ENCODE peak calls at places on chromosomes 3 and 15, in nine cellular contexts. I is psoas muscle, J is heart right ventricle, F is Peyer's patch, D is left ventricle myocardium inferior, G is Caco-2, A is ovary, Y is A549, H is cardiac muscle cell. V is an unnamed sample.

GRCh38 chr3:126202281-126203079 is 22.1 kb upstream of the ALDH1L1 start:
- DNase-seq in I (no peak), J (no peak), F (no peak), D (no peak), G (no peak), A (no peak), Y (no peak), H (no peak), V (no peak)

GRCh38 chr3:193813506-193813850 is 220.5 kb downstream of the OPA1 start:
- DNase-seq in I (no peak), J (no peak), F (no peak), D (no peak), G (peak; percentile 79), A (no peak), Y (no peak), H (no peak), V (no peak)

GRCh38 chr15:85764649-85765277 is 30.0 kb downstream of the KLHL25 start:
- DNase-seq in I (no peak), J (no peak), F (no peak), D (no peak), G (no peak), A (no peak), Y (no peak), H (peak; percentile 58), V (no peak)

GRCh38 chr3:127953636-127954035 is 38.6 kb downstream of the KBTBD12 start:
- DNase-seq in I (no peak), J (no peak), F (no peak), D (no peak), G (no peak), A (no peak), Y (no peak), H (peak; percentile 4), V (no peak)

GRCh38 chr3:43236008-43236407 is 50.3 kb upstream of the SNRK start:
- DNase-seq in I (no peak), J (no peak), F (no peak), D (no peak), G (no peak), A (no peak), Y (no peak), H (no peak), V (no peak)

GRCh38 chr3:188286087-188286513 is 132.1 kb downstream of the LPP start:
- DNase-seq in I (peak; percentile 79), J (no peak), F (no peak), D (no peak), G (no peak), A (no peak), Y (no peak), H (peak; percentile 97), V (no peak)

GRCh38 chr3:42053476-42053875 is 37.7 kb upstream of the TRAK1 start:
- DNase-seq in I (peak; percentile 80), J (peak; percentile 71), F (no peak), D (peak; percentile 69), G (no peak), A (no peak), Y (no peak), H (no peak), V (peak; percentile 78)

GRCh38 chr3:138933068-138933668 is 13.8 kb downstream of the FOXL2 start:
- DNase-seq in I (no peak), J (no peak), F (no peak), D (no peak), G (no peak), A (no peak), Y (no peak), H (no peak), V (no peak)

GRCh38 chr15:47918877-47919276 is 201.6 kb downstream of the SEMA6D start:
- DNase-seq in I (no peak), J (no peak), F (no peak), D (no peak), G (no peak), A (no peak), Y (no peak), H (no peak), V (no peak)

GRCh38 chr15:89812126-89812846 is 2.4 kb downstream of the ANPEP start:
- DNase-seq in I (peak; percentile 78), J (peak; percentile 71), F (no peak), D (peak; percentile 73), G (no peak), A (no peak), Y (no peak), H (peak; percentile 44), V (peak; percentile 90)

GRCh38 chr3:104604326-104605010 is 762.2 kb upstream of the ALCAM start:
- DNase-seq in I (no peak), J (no peak), F (no peak), D (no peak), G (no peak), A (no peak), Y (no peak), H (peak; percentile 44), V (no peak)

GRCh38 chr3:48016336-48016973 is at the start of gene MAP4:
- DNase-seq in I (no peak), J (no peak), F (no peak), D (no peak), G (no peak), A (no peak), Y (no peak), H (peak; percentile 67), V (no peak)

GRCh38 chr15:33309602-33310276 is 1.0 kb upstream of the RYR3 start:
- DNase-seq in I (no peak), J (no peak), F (no peak), D (no peak), G (no peak), A (no peak), Y (no peak), H (peak; percentile 4), V (no peak)

GRCh38 chr3:127049390-127049789 is 66.5 kb downstream of the PLXNA1 start:
- DNase-seq in I (peak; percentile 36), J (no peak), F (no peak), D (no peak), G (no peak), A (no peak), Y (no peak), H (no peak), V (no peak)

GRCh38 chr3:13263770-13264467 is 156.2 kb downstream of the NUP210 start:
- DNase-seq in I (peak; percentile 56), J (peak; percentile 35), F (no peak), D (no peak), G (no peak), A (no peak), Y (no peak), H (no peak), V (no peak)

GRCh38 chr15:83208357-83208661 is 686 bp upstream of the HDGFL3 start:
- DNase-seq in I (no peak), J (no peak), F (no peak), D (no peak), G (no peak), A (no peak), Y (no peak), H (peak; percentile 30), V (no peak)

GRCh38 chr3:16173696-16174355 is 654 bp upstream of the GALNT15 start:
- DNase-seq in I (no peak), J (no peak), F (no peak), D (no peak), G (no peak), A (no peak), Y (no peak), H (no peak), V (no peak)

GRCh38 chr3:60856299-60857046 is 394.8 kb downstream of the FHIT start:
- DNase-seq in I (no peak), J (no peak), F (no peak), D (no peak), G (no peak), A (no peak), Y (no peak), H (no peak), V (no peak)

DNA sequence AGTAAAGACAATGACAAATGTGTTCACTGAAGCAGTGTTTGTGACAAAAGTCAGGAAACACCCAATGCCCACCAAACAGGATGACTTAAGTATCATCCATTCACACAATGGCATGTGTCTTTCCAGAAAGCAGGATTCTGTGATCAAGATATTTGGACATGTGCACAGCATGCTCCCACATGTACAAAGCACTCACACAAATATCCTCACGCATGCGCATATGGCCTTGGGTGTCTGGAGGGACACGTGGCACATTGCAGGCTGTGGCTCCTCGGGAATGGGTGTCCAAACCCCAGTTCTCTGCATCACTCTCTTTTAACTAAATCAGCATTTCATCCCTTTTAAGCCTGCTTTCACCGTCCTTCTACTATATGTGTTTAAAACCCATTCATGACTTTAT is 130.5 kb downstream of the KLF13 start:
- DNase-seq in I (no peak), J (no peak), F (no peak), D (no peak), G (no peak), A (no peak), Y (no peak), H (no peak), V (no peak)
- H3K4me1 ChIP-seq in I (no peaks in the 10 kb centered on the region), J (peaks cover 7% of the 10 kb centered on the region), F (no peaks in the 10 kb centered on the region), D (peaks cover 4% of the 10 kb centered on the region), G (no peaks in the 10 kb centered on the region), A (no peaks in the 10 kb centered on the region), Y (peaks cover 35% of the 10 kb centered on the region), H (no peaks in the 10 kb centered on the region), V (peaks cover 2% of the 10 kb centered on the region)

GRCh38 chr3:8486945-8487344 is 14.7 kb upstream of the LMCD1 start:
- DNase-seq in I (no peak), J (no peak), F (no peak), D (no peak), G (peak; percentile 71), A (no peak), Y (no peak), H (peak; percentile 42), V (no peak)
- H3K4me1 ChIP-seq in I (peaks cover 62% of the 10 kb centered on the region), J (peaks cover 44% of the 10 kb centered on the region), F (no peaks in the 10 kb centered on the region), D (peaks cover 68% of the 10 kb centered on the region), G (peaks cover 59% of the 10 kb centered on the region), A (peaks cover 11% of the 10 kb centered on the region), Y (peaks cover 33% of the 10 kb centered on the region), H (no peaks in the 10 kb centered on the region), V (peaks cover 17% of the 10 kb centered on the region)

GRCh38 chr3:71380096-71380495 is 203.4 kb downstream of the FOXP1 start:
- DNase-seq in I (no peak), J (no peak), F (no peak), D (no peak), G (peak; percentile 38), A (no peak), Y (peak; percentile 8), H (no peak), V (no peak)

GRCh38 chr3:71385040-71385685 is 198.4 kb downstream of the FOXP1 start:
- DNase-seq in I (no peak), J (no peak), F (no peak), D (no peak), G (no peak), A (no peak), Y (no peak), H (peak; percentile 43), V (no peak)

GRCh38 chr3:71389191-71389590 is 194.3 kb downstream of the FOXP1 start:
- DNase-seq in I (no peak), J (no peak), F (no peak), D (no peak), G (no peak), A (no peak), Y (no peak), H (no peak), V (no peak)

GRCh38 chr3:71388535-71389120 is 194.9 kb downstream of the FOXP1 start:
- DNase-seq in I (no peak), J (no peak), F (no peak), D (no peak), G (no peak), A (no peak), Y (no peak), H (no peak), V (no peak)

GRCh38 chr3:71384393-71384792 is 199.1 kb downstream of the FOXP1 start:
- DNase-seq in I (no peak), J (no peak), F (no peak), D (no peak), G (no peak), A (no peak), Y (no peak), H (no peak), V (no peak)
- H3K4me1 ChIP-seq in I (peaks cover 7% of the 10 kb centered on the region), J (peaks cover 28% of the 10 kb centered on the region), F (no peaks in the 10 kb centered on the region), D (peaks cover 29% of the 10 kb centered on the region), G (peaks cover 24% of the 10 kb centered on the region), A (peaks cover 7% of the 10 kb centered on the region), Y (peaks cover 17% of the 10 kb centered on the region), H (peaks cover 13% of the 10 kb centered on the region), V (no peaks in the 10 kb centered on the region)

GRCh38 chr3:12181806-12182205 is 23.1 kb upstream of the TIMP4 start:
- DNase-seq in I (no peak), J (no peak), F (no peak), D (no peak), G (no peak), A (no peak), Y (no peak), H (no peak), V (no peak)
- H3K4me1 ChIP-seq in I (peaks cover 15% of the 10 kb centered on the region), J (peaks cover 39% of the 10 kb centered on the region), F (no peaks in the 10 kb centered on the region), D (peaks cover 37% of the 10 kb centered on the region), G (peaks cover 11% of the 10 kb centered on the region), A (peaks cover 14% of the 10 kb centered on the region), Y (peaks cover 16% of the 10 kb centered on the region), H (no peaks in the 10 kb centered on the region), V (peaks cover 10% of the 10 kb centered on the region)

V was measured in right cardiac atrium.